ENCODE peak calls at places on chromosomes 1 and 21, in eight cellular contexts. P is SK-N-SH; U is PC-3; R is CD8-positive, alpha-beta T cell; V is pancreas; A is neuronal stem cell; Q is left lung; T is tibial artery. X is an unnamed sample.

GRCh38 chr1:204643503-204643902 is 42.0 kb downstream of the LRRN2 start:
- DNase-seq in Q (no peak), A (no peak), T (peak; percentile 24), P (no peak), V (no peak), U (no peak), R (no peak), X (no peak)

GRCh38 chr1:82465024-82465423 is 664.3 kb downstream of the ADGRL2 start:
- DNase-seq in U (no peak), V (no peak), Q (no peak), P (no peak), R (no peak), T (no peak), A (no peak), X (no peak)

GRCh38 chr1:186888367-186888766 is 59.6 kb downstream of the PLA2G4A start:
- DNase-seq in U (peak; percentile 81), T (no peak), A (no peak), P (no peak), V (no peak), Q (no peak), R (no peak), X (no peak)

GRCh38 chr1:222634180-222635013 is 16.5 kb downstream of the MIA3 start:
- DNase-seq in Q (no peak), A (peak; percentile 82), U (peak; percentile 100), V (no peak), R (peak; percentile 67), P (peak; percentile 56), T (no peak), X (no peak)

GRCh38 chr1:115266729-115267421 is 71.2 kb downstream of the NGF start:
- DNase-seq in Q (no peak), V (no peak), U (no peak), A (no peak), T (no peak), P (no peak), R (no peak), X (no peak)

GRCh38 chr1:183914283-183914682 is 109.4 kb downstream of the RGL1 start:
- DNase-seq in V (no peak), U (no peak), P (no peak), Q (peak; percentile 63), T (no peak), A (no peak), R (no peak), X (no peak)

GRCh38 chr1:209455133-209455532 is 128.4 kb upstream of the CAMK1G start:
- DNase-seq in V (no peak), P (no peak), U (peak; percentile 36), Q (no peak), T (no peak), R (no peak), A (no peak), X (no peak)

GRCh38 chr1:59331686-59332085 is 34.8 kb downstream of the FGGY start:
- DNase-seq in Q (no peak), R (no peak), T (no peak), A (no peak), U (no peak), P (no peak), V (no peak), X (no peak)

GRCh38 chr1:231236938-231237337 is 4.1 kb upstream of the GNPAT start:
- DNase-seq in R (no peak), U (no peak), A (no peak), T (no peak), P (no peak), V (no peak), Q (no peak), X (no peak)

GRCh38 chr1:232259333-232259732 is 370.6 kb downstream of the SIPA1L2 start:
- DNase-seq in T (no peak), A (no peak), P (no peak), Q (no peak), V (no peak), R (no peak), U (no peak), X (no peak)

GRCh38 chr1:85707267-85707989 is 805 bp downstream of the ZNHIT6 start:
- DNase-seq in U (no peak), A (no peak), T (no peak), Q (no peak), P (no peak), R (no peak), V (no peak), X (no peak)

GRCh38 chr1:27861436-27861835 is 10.9 kb upstream of the THEMIS2 start:
- DNase-seq in T (no peak), V (peak; percentile 5), R (no peak), Q (no peak), U (no peak), P (no peak), A (no peak), X (peak; percentile 13)

GRCh38 chr21:35172231-35172630 is 123.1 kb upstream of the RUNX1 start:
- DNase-seq in U (no peak), T (no peak), Q (no peak), P (no peak), A (no peak), R (no peak), V (no peak), X (no peak)

GRCh38 chr1:192311281-192311680 is 5.5 kb upstream of the RGS21 start:
- DNase-seq in U (peak; percentile 34), T (no peak), Q (no peak), P (no peak), V (no peak), A (no peak), R (no peak), X (no peak)

GRCh38 chr1:74388855-74389254 is 123.6 kb downstream of the LRRC53 start:
- DNase-seq in Q (no peak), A (no peak), R (no peak), U (no peak), P (no peak), V (no peak), T (no peak), X (no peak)

DNA sequence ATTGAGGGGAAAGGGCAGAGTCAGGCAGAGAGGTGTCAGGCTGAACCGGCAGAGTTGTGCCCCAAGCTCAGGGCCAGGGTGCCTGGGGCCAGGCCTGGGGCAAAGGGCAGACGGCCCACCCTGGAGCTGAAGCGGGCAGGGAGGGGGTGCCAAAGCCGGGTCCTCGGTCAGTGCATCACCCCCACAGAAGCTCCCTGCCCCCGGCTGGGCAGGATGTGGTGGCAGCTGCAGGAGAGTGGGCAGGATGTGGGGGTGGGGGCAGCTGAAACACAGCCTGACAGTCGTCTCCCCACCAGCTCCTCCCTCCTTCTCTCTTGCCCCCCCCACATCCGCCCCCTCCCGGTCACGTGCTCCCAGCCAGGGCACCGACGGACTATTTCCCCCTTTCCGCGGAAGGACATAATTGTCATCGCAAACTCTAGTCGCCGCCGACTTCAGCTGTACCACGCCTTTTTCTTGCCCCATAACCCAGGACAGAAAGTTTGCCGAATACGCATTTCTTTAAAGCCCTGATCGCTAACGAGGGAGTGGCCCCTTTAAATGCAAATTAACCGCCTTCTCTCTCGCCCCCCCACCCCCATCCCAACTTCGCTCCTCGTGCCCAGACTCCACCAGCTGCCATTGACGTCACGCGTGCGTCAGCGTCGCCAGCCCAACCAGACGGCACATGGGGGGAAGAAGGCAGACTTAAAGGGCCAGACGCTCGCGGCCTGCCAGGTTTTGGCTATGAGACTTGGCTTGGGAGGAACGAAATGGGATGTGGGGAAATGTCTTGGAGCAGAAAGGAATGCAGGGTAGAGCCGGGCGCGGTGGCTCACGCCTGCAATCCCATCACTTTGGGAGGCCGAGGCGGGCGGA is 4.5 kb upstream of the MEF2D start:
- DNase-seq in U (peak; percentile 99), Q (peak; percentile 100), R (peak; percentile 98), T (peak; percentile 100), P (peak; percentile 92), A (peak; percentile 91), V (peak; percentile 97), X (peak; percentile 100)
- H3K4me1 ChIP-seq in U (peaks cover 49% of the 10 kb centered on the region), Q (peaks cover 70% of the 10 kb centered on the region), R (peaks cover 72% of the 10 kb centered on the region), T (peaks cover 66% of the 10 kb centered on the region), P (peaks cover 45% of the 10 kb centered on the region), A (peaks cover 18% of the 10 kb centered on the region), V (peaks cover 40% of the 10 kb centered on the region), X (peaks cover 63% of the 10 kb centered on the region)

GRCh38 chr1:10495475-10495817 is 20.7 kb downstream of the PEX14 start:
- DNase-seq in A (no peak), T (no peak), R (peak; percentile 55), P (no peak), Q (no peak), U (no peak), V (no peak), X (no peak)
- H3K4me3 ChIP-seq in A (no peak overlapping the region), T (no peak overlapping the region), R (peak overlapping the region; percentile 50), P (peak overlapping the region; percentile 52), Q (peak overlapping the region; percentile 9), U (no peak overlapping the region), V (peak overlapping the region; percentile 30), X (peak overlapping the region; percentile 28)

DNA sequence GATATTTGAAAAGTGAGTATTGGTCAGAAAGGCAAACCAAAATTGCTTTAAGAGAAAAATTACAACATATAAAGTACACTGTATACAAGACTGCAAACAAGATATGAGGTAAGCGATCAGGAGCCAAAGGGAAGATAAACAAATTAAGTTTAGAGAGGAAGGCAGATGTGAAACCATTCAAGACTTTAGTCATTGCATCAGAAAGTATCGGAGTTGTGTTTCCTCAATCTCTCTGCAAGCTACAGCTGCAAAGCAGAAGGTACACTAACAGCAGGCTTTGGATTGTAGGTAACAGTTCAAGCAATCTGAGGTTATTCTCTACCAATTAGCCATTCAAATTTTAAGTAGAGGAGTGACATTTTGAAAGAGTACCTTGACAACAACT is 21.3 kb upstream of the TLCD4 start:
- DNase-seq in A (no peak), Q (no peak), T (no peak), V (no peak), R (no peak), U (peak; percentile 54), P (no peak), X (no peak)
- H3K27ac ChIP-seq in A (no peak overlapping the region), Q (no peak overlapping the region), T (no peak overlapping the region), V (no peak overlapping the region), R (no peak overlapping the region), U (peak overlapping the region; percentile 76), P (no peak overlapping the region), X (no peak overlapping the region)

GRCh38 chr1:225777583-225778411 is at the start of gene SRP9:
- DNase-seq in V (peak; percentile 98), Q (peak; percentile 99), R (peak; percentile 99), U (peak; percentile 100), A (peak; percentile 98), P (peak; percentile 95), T (peak; percentile 99), X (peak; percentile 99)
- H3K4me1 ChIP-seq in V (peaks cover 50% of the 10 kb centered on the region), Q (peaks cover 59% of the 10 kb centered on the region), R (peaks cover 58% of the 10 kb centered on the region), U (peaks cover 46% of the 10 kb centered on the region), A (peaks cover 3% of the 10 kb centered on the region), P (peaks cover 21% of the 10 kb centered on the region), T (peaks cover 57% of the 10 kb centered on the region), X (peaks cover 49% of the 10 kb centered on the region)

DNA sequence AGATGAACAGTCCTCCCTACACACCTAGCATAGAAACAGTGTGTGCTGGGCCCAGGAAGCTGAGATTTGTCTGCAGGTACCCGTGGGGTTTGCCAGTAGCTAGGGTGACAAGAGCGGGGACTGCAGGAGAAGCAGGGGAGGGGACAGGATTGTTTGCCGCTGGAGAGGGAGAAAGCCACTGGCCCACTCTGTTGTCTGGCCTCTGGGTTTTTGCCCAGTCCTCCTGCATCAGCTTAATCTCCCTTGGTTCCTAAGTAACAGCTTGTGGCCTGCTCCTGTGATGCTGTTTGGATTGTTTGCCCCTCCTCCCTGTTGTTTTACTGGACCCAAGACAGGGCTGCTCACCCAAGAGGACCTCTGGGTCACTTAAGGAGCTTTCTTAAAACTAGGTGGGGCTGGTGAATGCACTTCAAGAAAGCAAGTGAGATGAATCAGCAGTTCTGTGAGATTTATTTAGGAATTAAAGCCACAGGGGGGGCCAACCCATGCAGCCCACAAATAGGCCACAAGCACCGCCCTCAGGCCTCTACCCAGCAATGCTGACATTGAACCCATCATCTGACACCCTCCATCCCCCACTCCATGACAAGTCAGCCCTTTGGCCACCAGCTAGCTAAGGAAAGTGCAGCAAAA is 142.8 kb downstream of the ZZZ3 start:
- DNase-seq in T (no peak), P (peak; percentile 64), Q (peak; percentile 51), A (no peak), V (no peak), U (peak; percentile 94), R (no peak), X (no peak)
- H3K4me3 ChIP-seq in T (no peak overlapping the region), P (no peak overlapping the region), Q (no peak overlapping the region), A (no peak overlapping the region), V (no peak overlapping the region), U (peak overlapping the region; percentile 42), R (no peak overlapping the region), X (no peak overlapping the region)

GRCh38 chr1:162631546-162632233 is 574 bp upstream of the DDR2 start:
- DNase-seq in T (peak; percentile 79), A (no peak), V (no peak), U (no peak), P (peak; percentile 42), Q (no peak), R (no peak), X (no peak)
- H3K27ac ChIP-seq in T (peak overlapping the region; percentile 83), A (no peak overlapping the region), V (peak overlapping the region; percentile 17), U (no peak overlapping the region), P (peak overlapping the region; percentile 99), Q (peak overlapping the region; percentile 84), R (no peak overlapping the region), X (peak overlapping the region; percentile 70)